ENCODE peak calls at places on chromosomes 13 and 19, in seven cellular contexts. B is PC-9, Z is neural progenitor cell, M is A549, W is fibroblast of lung, H is GM23338, I is hepatocyte. P is an unnamed sample.
A peak's percentile ranks its signal among the peaks of the same experiment; 100 is the strongest.

GRCh38 chr19:38737297-38737865 is 6.9 kb downstream of the CAPN12 start:
- DNase-seq in B (no peak), Z (no peak), M (no peak), W (no peak), H (no peak), I (peak; percentile 13), P (no peak)

GRCh38 chr13:22618002-22618401 is 562.8 kb upstream of the SGCG start:
- DNase-seq in B (no peak), Z (no peak), M (no peak), W (no peak), H (no peak), I (no peak), P (no peak)

GRCh38 chr19:32464279-32464678 is 58.7 kb downstream of the DPY19L3 start:
- DNase-seq in B (no peak), Z (no peak), M (no peak), W (no peak), H (no peak), I (no peak), P (peak; percentile 42)

GRCh38 chr19:46623915-46624502 is 880 bp downstream of the PTGIR start:
- DNase-seq in B (no peak), Z (no peak), M (no peak), W (no peak), H (no peak), I (no peak), P (no peak)

GRCh38 chr19:19459707-19460251 is 54.3 kb downstream of the GATAD2A start:
- DNase-seq in B (no peak), Z (no peak), M (no peak), W (peak; percentile 76), H (no peak), I (no peak), P (peak; percentile 79)

GRCh38 chr13:76425930-76426329 is 460.3 kb downstream of the KCTD12 start:
- DNase-seq in B (no peak), Z (no peak), M (no peak), W (peak; percentile 72), H (no peak), I (peak; percentile 8), P (peak; percentile 11)

GRCh38 chr19:7257148-7258041 is 36.8 kb downstream of the INSR start:
- DNase-seq in B (peak; percentile 28), Z (no peak), M (no peak), W (peak; percentile 85), H (no peak), I (peak; percentile 93), P (peak; percentile 65)

GRCh38 chr13:24183741-24184182 is 23.2 kb downstream of the SPATA13 start:
- DNase-seq in B (no peak), Z (no peak), M (no peak), W (no peak), H (no peak), I (peak; percentile 58), P (no peak)

GRCh38 chr19:42242512-42243409 is at the start of gene GSK3A:
- DNase-seq in B (peak; percentile 97), Z (peak; percentile 99), M (peak; percentile 100), W (peak; percentile 99), H (peak; percentile 99), I (peak; percentile 99), P (peak; percentile 96)

GRCh38 chr19:43584484-43584883 is 8.9 kb downstream of the PINLYP start:
- DNase-seq in B (no peak), Z (no peak), M (no peak), W (no peak), H (no peak), I (peak; percentile 22), P (no peak)

GRCh38 chr13:108835082-108835481 is 205.7 kb downstream of the MYO16 start:
- DNase-seq in B (no peak), Z (no peak), M (no peak), W (no peak), H (no peak), I (no peak), P (no peak)

DNA sequence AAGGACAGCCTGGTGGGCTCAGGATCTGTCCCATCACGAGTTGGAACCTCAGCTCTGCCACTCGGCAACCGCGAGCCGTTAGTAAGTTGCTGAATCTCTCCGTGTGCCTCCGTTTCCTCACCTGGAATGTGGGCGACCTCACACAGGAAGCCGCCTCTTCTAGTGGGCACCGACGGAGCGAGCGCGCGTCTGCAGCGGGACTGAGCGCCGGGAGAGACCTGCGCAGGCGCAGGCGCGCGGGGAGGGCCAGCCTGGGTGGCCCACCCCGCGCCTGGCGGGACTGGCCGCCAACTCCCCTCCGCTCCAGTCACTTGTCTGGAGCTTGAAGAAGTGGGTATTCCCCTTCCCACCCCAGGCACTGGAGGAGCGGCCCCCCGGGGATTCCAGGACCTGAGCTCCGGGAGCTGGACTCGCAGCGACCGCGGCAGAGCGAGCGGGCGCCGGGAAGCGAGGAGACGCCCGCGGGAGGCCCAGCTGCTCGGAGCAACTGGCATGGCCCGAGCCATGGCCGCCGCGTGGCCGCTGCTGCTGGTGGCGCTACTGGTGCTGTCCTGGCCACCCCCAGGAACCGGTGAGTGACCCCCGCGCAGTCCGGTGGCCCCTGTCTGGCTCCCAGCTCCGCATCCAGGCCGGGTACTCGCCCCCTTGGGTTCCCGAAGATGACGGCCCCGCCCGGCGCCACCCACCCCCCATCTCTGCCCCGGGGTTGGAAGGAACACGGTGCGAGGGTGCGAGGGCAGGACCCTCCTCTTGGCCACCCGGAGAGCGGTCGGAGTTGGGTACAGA is at the start of gene PVR:
- DNase-seq in B (peak; percentile 78), Z (peak; percentile 78), M (peak; percentile 98), W (peak; percentile 75), H (peak; percentile 75), I (peak; percentile 93), P (peak; percentile 77)
- TF ChIP-seq CTCF in B (no peak), Z (peak; percentile 25), M (no peak), W (no peak), H (no peak), I (no peak), P (no peak)

DNA sequence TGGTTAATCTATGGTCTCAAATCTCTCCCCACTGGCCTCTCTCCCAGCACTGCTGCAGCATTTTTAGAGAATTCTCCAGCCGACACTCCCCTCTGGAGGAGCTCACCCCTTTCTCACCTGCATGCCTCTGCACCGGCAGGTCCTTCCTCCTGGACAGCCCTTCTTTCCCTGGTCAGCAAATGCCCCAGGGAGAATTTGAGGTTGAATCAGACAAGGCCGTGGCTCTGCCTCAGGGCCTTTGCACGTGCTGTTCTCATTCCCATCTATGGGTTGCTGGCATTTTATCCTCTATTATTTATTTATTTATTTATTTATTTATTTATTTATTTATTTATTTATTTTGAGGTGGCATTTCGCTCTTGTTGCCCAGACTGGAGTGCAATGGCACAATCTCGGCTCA is 1.4 kb upstream of the DOCK6 start:
- DNase-seq in B (no peak), Z (no peak), M (no peak), W (no peak), H (no peak), I (no peak), P (no peak)
- H3K4me1 ChIP-seq in B (peaks cover 24% of the 10 kb centered on the region), Z (no peaks in the 10 kb centered on the region), M (peaks cover 32% of the 10 kb centered on the region), W (peaks cover 6% of the 10 kb centered on the region), H (no peaks in the 10 kb centered on the region), I (peaks cover 27% of the 10 kb centered on the region), P (peaks cover 33% of the 10 kb centered on the region)

DNA sequence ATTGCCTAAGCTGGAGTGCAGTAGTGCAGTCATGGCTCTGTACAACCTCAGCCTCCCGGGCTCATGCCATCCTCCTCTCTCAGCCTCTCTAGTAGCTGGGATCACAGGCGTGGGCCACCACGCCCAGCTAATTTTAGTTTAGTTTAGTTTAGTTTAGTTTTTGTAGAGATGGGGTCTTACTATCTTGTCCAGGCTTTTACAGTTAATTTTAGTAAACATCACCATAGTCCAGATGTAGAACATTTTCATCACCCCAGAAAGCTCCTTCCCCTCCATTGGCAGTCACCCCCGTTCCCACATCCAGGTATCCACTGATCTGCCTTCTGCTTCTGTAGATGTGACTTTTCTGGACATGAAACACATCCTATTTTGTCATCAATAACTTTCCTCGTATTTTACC is 41.1 kb downstream of the DNM2 start:
- DNase-seq in B (no peak), Z (no peak), M (no peak), W (no peak), H (no peak), I (no peak), P (no peak)
- H3K4me2 ChIP-seq in B (no peak overlapping the region), Z (no peak overlapping the region), M (no peak overlapping the region), W (no peak overlapping the region), H (no peak overlapping the region), I (no peak overlapping the region), P (no peak overlapping the region)

GRCh38 chr19:2449019-2449418 is 7.7 kb downstream of the LMNB2 start:
- DNase-seq in B (no peak), Z (no peak), M (no peak), W (peak; percentile 32), H (no peak), I (no peak), P (no peak)

GRCh38 chr19:2443116-2443784 is 13.5 kb downstream of the LMNB2 start:
- DNase-seq in B (no peak), Z (no peak), M (no peak), W (no peak), H (no peak), I (no peak), P (no peak)

GRCh38 chr19:2444251-2445002 is 12.3 kb downstream of the LMNB2 start:
- DNase-seq in B (no peak), Z (no peak), M (no peak), W (no peak), H (no peak), I (no peak), P (no peak)

GRCh38 chr19:2443785-2444182 is 13.0 kb downstream of the LMNB2 start:
- DNase-seq in B (no peak), Z (no peak), M (no peak), W (no peak), H (no peak), I (no peak), P (no peak)

GRCh38 chr19:2446390-2446789 is 10.4 kb downstream of the LMNB2 start:
- DNase-seq in B (no peak), Z (no peak), M (no peak), W (peak; percentile 10), H (no peak), I (no peak), P (no peak)
- TF ChIP-seq CTCF in B (no peak), Z (no peak), M (no peak), W (no peak), H (no peak), I (no peak), P (no peak)

GRCh38 chr19:51567583-51567982 is 3.5 kb upstream of the ZNF175 start:
- DNase-seq in B (no peak), Z (no peak), M (no peak), W (no peak), H (no peak), I (no peak), P (no peak)
- H3K4me1 ChIP-seq in B (peaks cover 12% of the 10 kb centered on the region), Z (no peaks in the 10 kb centered on the region), M (peaks cover 4% of the 10 kb centered on the region), W (peaks cover 6% of the 10 kb centered on the region), H (no peaks in the 10 kb centered on the region), I (no peaks in the 10 kb centered on the region), P (peaks cover 50% of the 10 kb centered on the region)

P was measured in PC-3.